ENCODE peak calls at places on chromosomes 3 and 15, in four cellular contexts. One of them, this sample, is unnamed.

GRCh38 chr3:129654126-129654525 is 47.6 kb upstream of the PLXND1 start:
- DNase-seq in GM03348: peak
- DNase-seq in hepatic stellate cell: peak
- DNase-seq in type B pancreatic cell: no peak
- DNase-seq in this sample: no peak

GRCh38 chr3:159130108-159130507 is 328.3 kb downstream of the MFSD1 start:
- DNase-seq in GM03348: no peak
- DNase-seq in hepatic stellate cell: no peak
- DNase-seq in type B pancreatic cell: no peak
- DNase-seq in this sample: no peak

GRCh38 chr3:155739154-155739553 is 5.7 kb downstream of the PLCH1 start:
- DNase-seq in GM03348: no peak
- DNase-seq in hepatic stellate cell: no peak
- DNase-seq in type B pancreatic cell: no peak
- DNase-seq in this sample: no peak

GRCh38 chr3:167507954-167508353 is 34.1 kb upstream of the SERPINI2 start:
- DNase-seq in GM03348: no peak
- DNase-seq in hepatic stellate cell: no peak
- DNase-seq in type B pancreatic cell: no peak
- DNase-seq in this sample: no peak

GRCh38 chr15:46126581-46126980 is 491.8 kb downstream of the SQOR start:
- DNase-seq in GM03348: no peak
- DNase-seq in hepatic stellate cell: no peak
- DNase-seq in type B pancreatic cell: no peak
- DNase-seq in this sample: no peak

GRCh38 chr3:1843111-1843510 is 255.6 kb upstream of the CNTN4 start:
- DNase-seq in GM03348: no peak
- DNase-seq in hepatic stellate cell: no peak
- DNase-seq in type B pancreatic cell: no peak
- DNase-seq in this sample: no peak

GRCh38 chr3:47347217-47347801 is 33.5 kb upstream of the PTPN23 start:
- DNase-seq in GM03348: peak
- DNase-seq in hepatic stellate cell: peak
- DNase-seq in type B pancreatic cell: no peak
- DNase-seq in this sample: no peak

GRCh38 chr3:124044961-124045360 is 53.0 kb upstream of the ROPN1 start:
- DNase-seq in GM03348: no peak
- DNase-seq in hepatic stellate cell: no peak
- DNase-seq in type B pancreatic cell: no peak
- DNase-seq in this sample: no peak

GRCh38 chr15:95669146-95669922 is 661.2 kb upstream of the NR2F2 start:
- DNase-seq in GM03348: peak
- DNase-seq in hepatic stellate cell: peak
- DNase-seq in type B pancreatic cell: no peak
- DNase-seq in this sample: no peak

GRCh38 chr15:50881121-50882048 is 27.1 kb upstream of the AP4E1 start:
- DNase-seq in GM03348: no peak
- DNase-seq in hepatic stellate cell: no peak
- DNase-seq in type B pancreatic cell: no peak
- DNase-seq in this sample: no peak

GRCh38 chr3:193014961-193015360 is 97.3 kb upstream of the MB21D2 start:
- DNase-seq in GM03348: no peak
- DNase-seq in hepatic stellate cell: no peak
- DNase-seq in type B pancreatic cell: no peak
- DNase-seq in this sample: no peak

GRCh38 chr3:31550452-31551251 is 17.9 kb downstream of the STT3B start:
- DNase-seq in GM03348: peak
- DNase-seq in hepatic stellate cell: no peak
- DNase-seq in type B pancreatic cell: no peak
- DNase-seq in this sample: no peak

GRCh38 chr3:24033818-24034217 is 88.7 kb downstream of the NR1D2 start:
- DNase-seq in GM03348: no peak
- DNase-seq in hepatic stellate cell: no peak
- DNase-seq in type B pancreatic cell: no peak
- DNase-seq in this sample: no peak

GRCh38 chr3:36540898-36541518 is 160.7 kb downstream of the STAC start:
- DNase-seq in GM03348: peak
- DNase-seq in hepatic stellate cell: peak
- DNase-seq in type B pancreatic cell: no peak
- DNase-seq in this sample: no peak

GRCh38 chr15:51493892-51494291 is 128.7 kb downstream of the DMXL2 start:
- DNase-seq in GM03348: no peak
- DNase-seq in hepatic stellate cell: no peak
- DNase-seq in type B pancreatic cell: no peak
- DNase-seq in this sample: no peak

GRCh38 chr3:133894334-133895207 is 1.1 kb downstream of the RAB6B start:
- DNase-seq in GM03348: peak
- DNase-seq in hepatic stellate cell: no peak
- DNase-seq in type B pancreatic cell: no peak
- DNase-seq in this sample: no peak